ENCODE peak calls at places on chromosomes 13 and 19, in five cellular contexts. R is breast epithelium, I is ovary, C is IMR-90, J is heart left ventricle. E is an unnamed sample.

GRCh38 chr19:30888937-30889336 is 460.3 kb downstream of the TSHZ3 start:
- DNase-seq in R (no peak), I (no peak), C (no peak), J (no peak), E (no peak)

GRCh38 chr19:42422576-42423461 is 4.4 kb downstream of the LIPE start:
- DNase-seq in R (no peak), I (peak; percentile 53), C (no peak), J (peak; percentile 49), E (no peak)

GRCh38 chr13:32731576-32731975 is 145.3 kb downstream of the PDS5B start:
- DNase-seq in R (no peak), I (no peak), C (peak; percentile 57), J (no peak), E (no peak)

GRCh38 chr13:21395953-21396352 is 63.1 kb downstream of the ZDHHC20 start:
- DNase-seq in R (no peak), I (no peak), C (no peak), J (no peak), E (no peak)

GRCh38 chr13:110214637-110215036 is 92.3 kb downstream of the COL4A1 start:
- DNase-seq in R (no peak), I (no peak), C (peak; percentile 56), J (no peak), E (no peak)

GRCh38 chr13:23750383-23751121 is 138.6 kb downstream of the MIPEP start:
- DNase-seq in R (no peak), I (no peak), C (peak; percentile 27), J (no peak), E (no peak)

GRCh38 chr13:46698910-46699460 is 98.0 kb downstream of the ESD start:
- DNase-seq in R (no peak), I (no peak), C (peak; percentile 69), J (peak; percentile 21), E (no peak)

GRCh38 chr19:17829855-17830566 is 8.7 kb upstream of the INSL3 start:
- DNase-seq in R (no peak), I (peak; percentile 89), C (peak; percentile 8), J (no peak), E (no peak)

GRCh38 chr19:33374406-33374703 is 846 bp downstream of the CEBPG start:
- DNase-seq in R (no peak), I (no peak), C (peak; percentile 27), J (no peak), E (peak; percentile 27)

GRCh38 chr13:112066624-112067004 is 335 bp upstream of the SOX1 start:
- DNase-seq in R (no peak), I (no peak), C (no peak), J (peak; percentile 60), E (no peak)

GRCh38 chr19:2351591-2351990 is 8.5 kb upstream of the TMPRSS9 start:
- DNase-seq in R (no peak), I (no peak), C (no peak), J (no peak), E (no peak)

GRCh38 chr19:3102239-3103140 is 8.3 kb downstream of the GNA11 start:
- DNase-seq in R (no peak), I (no peak), C (no peak), J (no peak), E (no peak)

GRCh38 chr13:50208826-50209335 is 193.6 kb downstream of the KCNRG start:
- DNase-seq in R (peak; percentile 53), I (no peak), C (peak; percentile 76), J (peak; percentile 55), E (peak; percentile 23)

GRCh38 chr13:109700176-109700575 is 86.2 kb downstream of the IRS2 start:
- DNase-seq in R (no peak), I (peak; percentile 28), C (peak; percentile 24), J (peak; percentile 87), E (no peak)

GRCh38 chr19:29680447-29680846 is 15.2 kb downstream of the PLEKHF1 start:
- DNase-seq in R (no peak), I (no peak), C (no peak), J (no peak), E (no peak)

GRCh38 chr19:51799311-51799997 is 4.5 kb downstream of the FPR3 start:
- DNase-seq in R (peak; percentile 75), I (peak; percentile 91), C (peak; percentile 94), J (peak; percentile 89), E (peak; percentile 78)

GRCh38 chr19:29482855-29483640 is 42.7 kb upstream of the VSTM2B start:
- DNase-seq in R (no peak), I (no peak), C (no peak), J (no peak), E (no peak)

GRCh38 chr19:38018694-38019426 is 111.9 kb downstream of the SIPA1L3 start:
- DNase-seq in R (no peak), I (no peak), C (no peak), J (no peak), E (no peak)

GRCh38 chr19:28737021-28737525 is 475.9 kb downstream of the UQCRFS1 start:
- DNase-seq in R (no peak), I (no peak), C (peak; percentile 44), J (no peak), E (no peak)

GRCh38 chr13:78586706-78587105 is 16.6 kb downstream of the POU4F1 start:
- DNase-seq in R (no peak), I (no peak), C (no peak), J (no peak), E (no peak)

GRCh38 chr13:78593129-78593528 is 10.2 kb downstream of the POU4F1 start:
- DNase-seq in R (no peak), I (no peak), C (no peak), J (no peak), E (no peak)

GRCh38 chr13:78589206-78589605 is 14.1 kb downstream of the POU4F1 start:
- DNase-seq in R (no peak), I (no peak), C (peak; percentile 9), J (no peak), E (no peak)

GRCh38 chr13:78587395-78587794 is 16.0 kb downstream of the POU4F1 start:
- DNase-seq in R (no peak), I (no peak), C (no peak), J (no peak), E (no peak)
- H3K4me3 ChIP-seq in R (no peak overlapping the region), I (no peak overlapping the region), C (no peak overlapping the region), J (no peak overlapping the region), E (no peak overlapping the region)

GRCh38 chr13:51524846-51525566 is 59.3 kb upstream of the WDFY2 start:
- DNase-seq in R (no peak), I (no peak), C (peak; percentile 90), J (no peak), E (no peak)
- H3K27ac ChIP-seq in R (no peak overlapping the region), I (no peak overlapping the region), C (peak overlapping the region; percentile 17), J (no peak overlapping the region), E (no peak overlapping the region)

DNA sequence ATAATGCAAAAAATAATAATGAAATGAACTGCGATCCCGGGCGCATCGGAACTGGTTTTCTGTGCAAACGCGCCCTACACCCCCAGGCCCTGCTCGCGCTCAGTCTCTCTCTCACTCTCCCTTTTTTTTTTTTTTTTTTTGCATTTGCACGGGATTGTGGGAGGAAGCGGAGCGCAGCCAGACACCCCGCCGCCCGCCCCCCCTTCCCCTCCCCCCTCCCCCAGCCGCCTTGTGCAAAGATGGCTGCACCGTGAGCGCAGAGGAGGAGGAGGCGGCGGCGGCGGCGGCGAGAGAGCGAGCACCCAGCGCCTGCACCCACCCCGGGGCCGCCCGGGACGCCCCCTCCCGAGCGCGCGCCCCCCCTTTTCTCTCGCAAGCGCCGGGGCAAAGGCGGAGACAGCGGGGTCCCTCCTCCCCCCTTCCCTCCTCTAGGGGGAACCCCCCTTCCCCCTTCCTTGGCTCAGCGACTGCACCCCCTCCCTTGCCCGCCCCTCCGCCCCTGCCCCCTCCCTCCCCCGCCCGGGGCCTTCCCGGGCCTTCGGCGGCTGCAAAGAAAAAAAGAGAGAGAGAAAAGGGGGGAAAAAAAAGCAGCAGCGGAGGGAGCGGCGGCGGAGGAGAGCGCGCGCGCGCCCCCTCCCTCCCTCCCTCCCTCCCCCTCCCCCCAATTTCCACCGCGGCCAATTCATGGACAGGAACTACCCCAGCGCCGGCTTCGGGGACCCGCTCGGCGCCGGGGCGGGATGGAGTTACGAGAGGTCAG is at the start of gene PRR12:
- DNase-seq in R (no peak), I (peak; percentile 74), C (peak; percentile 67), J (peak; percentile 70), E (peak; percentile 72)
- TF ChIP-seq POLR2A in R (no peak), I (no peak), C (no peak), J (no peak), E (peak; percentile 26)

GRCh38 chr13:113364933-113365371 is 1.0 kb upstream of the GRTP1 start:
- DNase-seq in R (no peak), I (peak; percentile 52), C (no peak), J (no peak), E (peak; percentile 43)
- H3K4me3 ChIP-seq in R (peak overlapping the region; percentile 80), I (peak overlapping the region; percentile 48), C (no peak overlapping the region), J (peak overlapping the region; percentile 51), E (peak overlapping the region; percentile 53)

GRCh38 chr13:45220403-45220802 is 19.6 kb upstream of the KCTD4 start:
- DNase-seq in R (no peak), I (no peak), C (no peak), J (no peak), E (no peak)
- H3K27ac ChIP-seq in R (no peak overlapping the region), I (no peak overlapping the region), C (no peak overlapping the region), J (no peak overlapping the region), E (no peak overlapping the region)

DNA sequence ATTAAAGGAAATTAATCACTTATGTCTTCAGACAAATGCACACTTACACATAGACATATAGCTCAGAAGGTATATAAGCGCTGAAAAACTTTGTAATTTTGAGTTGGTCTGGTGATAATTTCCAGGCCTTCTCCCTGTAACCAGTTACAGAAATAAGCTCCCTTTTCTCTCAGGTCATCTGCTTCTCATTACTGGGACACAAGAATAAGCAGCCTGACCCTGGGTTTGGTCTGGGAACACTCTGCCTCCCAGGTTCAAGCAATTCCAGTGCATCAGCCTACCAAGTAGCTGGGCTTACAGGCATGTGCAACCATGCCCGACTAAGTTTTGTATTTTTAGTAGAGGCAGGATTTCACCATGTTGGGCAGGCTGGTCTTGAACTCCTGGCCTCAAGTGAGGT is 274.5 kb downstream of the LMO7 start:
- DNase-seq in R (no peak), I (no peak), C (no peak), J (no peak), E (no peak)
- TF ChIP-seq POLR2A in R (no peak), I (no peak), C (no peak), J (no peak), E (no peak)

GRCh38 chr19:9935409-9936062 is 779 bp downstream of the OLFM2 start:
- DNase-seq in R (no peak), I (no peak), C (no peak), J (no peak), E (no peak)

GRCh38 chr19:9932835-9933234 is 3.5 kb downstream of the OLFM2 start:
- DNase-seq in R (no peak), I (no peak), C (no peak), J (no peak), E (no peak)

GRCh38 chr19:9936151-9937000 is at the start of gene OLFM2:
- DNase-seq in R (no peak), I (peak; percentile 31), C (no peak), J (peak; percentile 13), E (peak; percentile 54)

GRCh38 chr19:9934132-9934950 is 2.0 kb downstream of the OLFM2 start:
- DNase-seq in R (peak; percentile 77), I (peak; percentile 82), C (peak; percentile 69), J (peak; percentile 49), E (peak; percentile 89)

GRCh38 chr19:9931629-9932028 is 4.7 kb downstream of the OLFM2 start:
- DNase-seq in R (no peak), I (no peak), C (no peak), J (no peak), E (no peak)
- H3K4me3 ChIP-seq in R (no peak overlapping the region), I (no peak overlapping the region), C (no peak overlapping the region), J (no peak overlapping the region), E (no peak overlapping the region)

GRCh38 chr19:15282311-15282705 is 50.0 kb downstream of the BRD4 start:
- DNase-seq in R (no peak), I (no peak), C (no peak), J (no peak), E (no peak)
- H3K27ac ChIP-seq in R (peak overlapping the region; percentile 71), I (no peak overlapping the region), C (no peak overlapping the region), J (no peak overlapping the region), E (no peak overlapping the region)

GRCh38 chr13:40206241-40207109 is 460.0 kb downstream of the FOXO1 start:
- DNase-seq in R (no peak), I (no peak), C (peak; percentile 7), J (no peak), E (no peak)
- TF ChIP-seq POLR2A in R (no peak), I (no peak), C (no peak), J (no peak), E (no peak)

E was measured in uterus.